ENCODE peak calls at places on chromosomes 6 and 20, in seven cellular contexts. E is AG08395; G is nephron progenitor cell; C is activated naive CD4-positive, alpha-beta T cell treated with anti-CD3 and anti-CD28 coated beads, Interleukin-2, amount 50 U/mL, for 72 hours; B is Caki2; Z is NCI-H1417; F is GM18507. K is an unnamed sample.

GRCh38 chr6:43250992-43251373 is 7.7 kb downstream of the TTBK1 start:
- DNase-seq in C (no peak), Z (no peak), F (no peak), G (no peak), E (no peak), B (no peak), K (no peak)

GRCh38 chr20:35698298-35699126 is 640 bp downstream of the NFS1 start:
- DNase-seq in G (peak; percentile 29), E (peak; percentile 11), B (peak; percentile 18), F (no peak), C (no peak), Z (no peak), K (no peak)

GRCh38 chr6:139480356-139480833 is 105.9 kb upstream of the CITED2 start:
- DNase-seq in G (no peak), Z (no peak), F (no peak), E (no peak), C (no peak), B (no peak), K (no peak)

GRCh38 chr6:40256831-40257230 is 322.6 kb upstream of the MOCS1 start:
- DNase-seq in F (no peak), Z (no peak), G (no peak), B (no peak), C (no peak), E (no peak), K (no peak)

GRCh38 chr20:61529354-61529753 is 277.3 kb downstream of the CDH4 start:
- DNase-seq in G (no peak), C (no peak), B (no peak), F (no peak), E (no peak), Z (no peak), K (no peak)

GRCh38 chr6:126440923-126441322 is 101.0 kb downstream of the CENPW start:
- DNase-seq in B (no peak), F (no peak), E (no peak), C (no peak), Z (no peak), G (no peak), K (no peak)

GRCh38 chr6:44456070-44456965 is 68.8 kb downstream of the CDC5L start:
- DNase-seq in G (peak; percentile 42), Z (peak; percentile 49), B (peak; percentile 35), E (peak; percentile 73), C (peak; percentile 45), F (peak; percentile 62), K (peak; percentile 79)

GRCh38 chr6:161319231-161319630 is 45.4 kb upstream of the AGPAT4 start:
- DNase-seq in G (no peak), E (no peak), Z (no peak), F (no peak), B (no peak), C (no peak), K (peak; percentile 24)

GRCh38 chr6:110039996-110040383 is 61.9 kb downstream of the GPR6 start:
- DNase-seq in F (no peak), C (peak; percentile 42), Z (peak; percentile 16), E (no peak), B (no peak), G (peak; percentile 22), K (no peak)

GRCh38 chr6:90677440-90677839 is 90.6 kb upstream of the MAP3K7 start:
- DNase-seq in G (no peak), E (no peak), F (no peak), B (no peak), Z (peak; percentile 44), C (no peak), K (no peak)

GRCh38 chr20:58651823-58652605 is 931 bp downstream of the STX16 start:
- DNase-seq in G (peak; percentile 41), E (peak; percentile 74), Z (peak; percentile 23), F (peak; percentile 56), C (peak; percentile 53), B (peak; percentile 86), K (peak; percentile 96)

GRCh38 chr6:150319924-150320323 is 48.9 kb upstream of the IYD start:
- DNase-seq in G (no peak), E (no peak), C (no peak), B (no peak), Z (no peak), F (no peak), K (no peak)

GRCh38 chr20:37344506-37345338 is 1.2 kb upstream of the SRC start:
- DNase-seq in C (no peak), Z (no peak), B (peak; percentile 86), F (no peak), G (no peak), E (no peak), K (no peak)

GRCh38 chr6:131293472-131293911 is 158.2 kb downstream of the AKAP7 start:
- DNase-seq in B (no peak), Z (no peak), E (no peak), F (no peak), C (no peak), G (no peak), K (no peak)

GRCh38 chr6:158398252-158399024 is 86.2 kb downstream of the TULP4 start:
- DNase-seq in Z (no peak), G (no peak), B (no peak), E (no peak), F (no peak), C (no peak), K (no peak)

GRCh38 chr6:25874822-25875562 is 949 bp upstream of the SLC17A3 start:
- DNase-seq in C (no peak), B (peak; percentile 22), F (no peak), G (no peak), E (no peak), Z (no peak), K (no peak)

GRCh38 chr20:5191829-5192569 is 65.2 kb downstream of the CDS2 start:
- DNase-seq in E (peak; percentile 87), Z (peak; percentile 78), C (peak; percentile 16), G (peak; percentile 37), F (peak; percentile 43), B (peak; percentile 58), K (peak; percentile 95)